ENCODE peak calls at places on chromosomes 4 and X, in ten cellular contexts. S, U, Y, P, I, L, R, X, N and F are unnamed samples.

GRCh38 chrX:51837451-51837850 is 56.0 kb upstream of the MAGED1 start:
- DNase-seq in S (no peak), U (no peak), Y (no peak), P (no peak), I (no peak), L (no peak), R (no peak), X (no peak), N (no peak), F (no peak)

GRCh38 chrX:130060122-130061069 is 49.9 kb downstream of the ELF4 start:
- DNase-seq in S (peak; percentile 85), U (peak; percentile 30), Y (peak; percentile 42), P (peak; percentile 81), I (peak; percentile 49), L (peak; percentile 30), R (peak; percentile 75), X (peak; percentile 37), N (peak; percentile 78), F (peak; percentile 68)

GRCh38 chr4:5037553-5038551 is 13.4 kb upstream of the STK32B start:
- DNase-seq in S (no peak), U (peak; percentile 38), Y (peak; percentile 94), P (no peak), I (no peak), L (peak; percentile 84), R (no peak), X (peak; percentile 99), N (no peak), F (no peak)

GRCh38 chr4:81421346-81422218 is 50.1 kb downstream of the RASGEF1B start:
- DNase-seq in S (peak; percentile 21), U (no peak), Y (peak; percentile 59), P (no peak), I (no peak), L (peak; percentile 17), R (no peak), X (peak; percentile 56), N (no peak), F (no peak)

GRCh38 chrX:40152173-40152705 is 54.5 kb upstream of the BCOR start:
- DNase-seq in S (peak; percentile 65), U (no peak), Y (no peak), P (peak; percentile 48), I (peak; percentile 46), L (no peak), R (peak; percentile 36), X (no peak), N (no peak), F (no peak)

GRCh38 chrX:50103866-50104566 is 96.8 kb downstream of the AKAP4 start:
- DNase-seq in S (no peak), U (no peak), Y (no peak), P (peak; percentile 15), I (no peak), L (peak; percentile 10), R (no peak), X (no peak), N (no peak), F (no peak)

GRCh38 chr4:15240764-15241163 is 187.1 kb upstream of the C1QTNF7 start:
- DNase-seq in S (no peak), U (no peak), Y (peak; percentile 41), P (no peak), I (no peak), L (peak; percentile 82), R (no peak), X (peak; percentile 61), N (no peak), F (no peak)

GRCh38 chrX:2497961-2498780 is 2.6 kb downstream of the DHRSX start:
- DNase-seq in S (no peak), U (peak; percentile 97), Y (peak; percentile 85), P (no peak), I (peak; percentile 43), L (no peak), R (no peak), X (peak; percentile 23), N (peak; percentile 5), F (no peak)

GRCh38 chr4:101643201-101643600 is 147.3 kb upstream of the BANK1 start:
- DNase-seq in S (no peak), U (no peak), Y (peak; percentile 12), P (no peak), I (no peak), L (no peak), R (no peak), X (no peak), N (no peak), F (no peak)

DNA sequence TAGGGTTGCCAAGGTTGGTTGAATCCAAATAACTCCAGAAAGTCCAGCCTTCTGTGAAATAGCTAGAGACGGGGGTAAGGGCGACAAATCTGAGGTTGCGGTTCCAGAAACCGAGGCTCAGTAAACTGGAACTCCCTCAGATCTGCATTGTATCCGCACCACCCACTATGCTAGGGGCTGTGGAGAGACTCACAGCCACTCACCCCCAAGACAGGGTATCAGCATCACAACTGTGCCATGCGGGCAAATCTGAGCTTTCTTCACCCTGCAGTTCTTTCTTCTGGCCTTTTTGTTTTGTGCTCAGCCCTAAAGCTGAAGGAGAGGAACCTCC is 581 bp downstream of the CA5B start:
- DNase-seq in S (no peak), U (no peak), Y (no peak), P (no peak), I (no peak), L (no peak), R (peak; percentile 47), X (no peak), N (no peak), F (peak; percentile 20)
- H3K4me3 ChIP-seq in S (peak overlapping the region; percentile 72), U (no peak overlapping the region), Y (peak overlapping the region; percentile 55), P (peak overlapping the region; percentile 62), I (peak overlapping the region; percentile 49), L (peak overlapping the region; percentile 62), R (peak overlapping the region; percentile 90), X (no peak overlapping the region), N (peak overlapping the region; percentile 64), F (peak overlapping the region; percentile 82)

GRCh38 chrX:110228453-110228852 is 89.4 kb downstream of the AMMECR1 start:
- DNase-seq in S (no peak), U (no peak), Y (no peak), P (no peak), I (no peak), L (no peak), R (no peak), X (no peak), N (no peak), F (no peak)

GRCh38 chrX:110222497-110223257 is 95.2 kb downstream of the AMMECR1 start:
- DNase-seq in S (no peak), U (no peak), Y (no peak), P (no peak), I (no peak), L (no peak), R (no peak), X (no peak), N (no peak), F (no peak)

GRCh38 chrX:110224926-110225617 is 92.8 kb downstream of the AMMECR1 start:
- DNase-seq in S (no peak), U (no peak), Y (no peak), P (no peak), I (no peak), L (no peak), R (no peak), X (no peak), N (no peak), F (no peak)

DNA sequence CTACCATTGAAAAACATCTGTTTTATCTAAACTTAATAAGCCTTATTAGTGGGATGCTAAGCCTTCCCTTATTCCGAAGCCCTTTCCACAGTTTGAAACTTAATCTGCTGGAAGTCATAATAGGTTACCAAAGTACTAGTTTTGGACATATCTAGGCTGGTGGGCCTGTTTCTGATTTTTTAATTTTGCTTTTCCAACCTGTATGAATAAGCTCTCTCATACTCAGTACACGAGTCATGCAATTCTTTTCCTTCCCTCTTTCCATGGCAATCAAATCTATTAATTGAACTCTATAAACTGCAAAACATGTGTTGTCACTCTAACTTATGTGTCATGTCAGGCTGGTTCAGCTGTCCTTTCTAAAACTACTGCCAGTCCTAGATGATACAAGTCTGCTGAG is 91.0 kb downstream of the AMMECR1 start:
- DNase-seq in S (no peak), U (no peak), Y (peak; percentile 25), P (no peak), I (no peak), L (no peak), R (no peak), X (peak; percentile 37), N (no peak), F (no peak)
- H3K27ac ChIP-seq in S (no peak overlapping the region), U (no peak overlapping the region), Y (no peak overlapping the region), P (no peak overlapping the region), I (no peak overlapping the region), L (no peak overlapping the region), R (no peak overlapping the region), X (no peak overlapping the region), N (no peak overlapping the region), F (no peak overlapping the region)

GRCh38 chrX:11664211-11664888 is 1.4 kb downstream of the ARHGAP6 start:
- DNase-seq in S (peak; percentile 31), U (no peak), Y (peak; percentile 12), P (peak; percentile 13), I (no peak), L (no peak), R (no peak), X (no peak), N (peak; percentile 14), F (no peak)
- H3K4me3 ChIP-seq in S (peak overlapping the region; percentile 57), U (no peak overlapping the region), Y (peak overlapping the region; percentile 62), P (peak overlapping the region; percentile 73), I (peak overlapping the region; percentile 28), L (peak overlapping the region; percentile 57), R (no peak overlapping the region), X (peak overlapping the region; percentile 44), N (peak overlapping the region; percentile 75), F (no peak overlapping the region)

GRCh38 chrX:150567645-150568319 is 639 bp upstream of the MTM1 start:
- DNase-seq in S (peak; percentile 19), U (no peak), Y (no peak), P (no peak), I (no peak), L (no peak), R (no peak), X (no peak), N (no peak), F (no peak)
- H3K27ac ChIP-seq in S (peak overlapping the region; percentile 93), U (peak overlapping the region; percentile 69), Y (no peak overlapping the region), P (peak overlapping the region; percentile 39), I (no peak overlapping the region), L (no peak overlapping the region), R (peak overlapping the region; percentile 33), X (no peak overlapping the region), N (no peak overlapping the region), F (no peak overlapping the region)

GRCh38 chr4:152663203-152664066 is 16.4 kb downstream of the TMEM154 start:
- DNase-seq in S (no peak), U (no peak), Y (no peak), P (no peak), I (no peak), L (no peak), R (peak; percentile 39), X (no peak), N (no peak), F (no peak)

GRCh38 chr4:152657657-152658056 is 22.1 kb downstream of the TMEM154 start:
- DNase-seq in S (no peak), U (no peak), Y (no peak), P (no peak), I (no peak), L (no peak), R (no peak), X (no peak), N (no peak), F (no peak)

GRCh38 chr4:152660526-152660925 is 19.3 kb downstream of the TMEM154 start:
- DNase-seq in S (no peak), U (no peak), Y (no peak), P (no peak), I (no peak), L (no peak), R (no peak), X (no peak), N (no peak), F (no peak)

GRCh38 chr4:152661649-152662048 is 18.1 kb downstream of the TMEM154 start:
- DNase-seq in S (no peak), U (no peak), Y (no peak), P (no peak), I (no peak), L (no peak), R (peak; percentile 51), X (no peak), N (no peak), F (no peak)

GRCh38 chr4:152659806-152660205 is 20.0 kb downstream of the TMEM154 start:
- DNase-seq in S (no peak), U (no peak), Y (no peak), P (no peak), I (no peak), L (no peak), R (no peak), X (no peak), N (no peak), F (no peak)
- H3K4me3 ChIP-seq in S (no peak overlapping the region), U (no peak overlapping the region), Y (no peak overlapping the region), P (no peak overlapping the region), I (no peak overlapping the region), L (no peak overlapping the region), R (no peak overlapping the region), X (no peak overlapping the region), N (no peak overlapping the region), F (no peak overlapping the region)